ENCODE peak calls at places on chromosomes 12 and 14, in four cellular contexts. C is A549; Q is GM23248; D is CD8-positive, alpha-beta T cell. S is an unnamed sample. For H3K4me1, the result is how much of the 10 kb centered on the place peaks cover.

GRCh38 chr12:66371982-66372381 is 69.7 kb downstream of the HELB start:
- DNase-seq in D (no peak), C (no peak), Q (no peak), S (no peak)

GRCh38 chr14:51978566-51979398 is 10.6 kb upstream of the RTRAF start:
- DNase-seq in D (peak), Q (peak), C (peak), S (peak)

GRCh38 chr12:79373896-79374499 is 316.8 kb downstream of the PAWR start:
- DNase-seq in C (peak), Q (peak), D (no peak), S (peak)

GRCh38 chr12:115598827-115599226 is 678.7 kb downstream of the MED13L start:
- DNase-seq in C (no peak), D (no peak), Q (peak), S (no peak)

GRCh38 chr14:46352876-46353275 is 298.7 kb downstream of the RPL10L start:
- DNase-seq in Q (no peak), C (no peak), D (no peak), S (no peak)

GRCh38 chr14:50601405-50601804 is 41.5 kb downstream of the ATL1 start:
- DNase-seq in Q (peak), C (no peak), D (no peak), S (no peak)

GRCh38 chr12:109580684-109581333 is 7.2 kb downstream of the MVK start:
- DNase-seq in Q (no peak), D (no peak), C (no peak), S (no peak)

GRCh38 chr12:72313757-72314270 is 41.6 kb downstream of the TRHDE start:
- DNase-seq in D (no peak), C (no peak), Q (no peak), S (no peak)

GRCh38 chr12:5481645-5482044 is 49.7 kb downstream of the NTF3 start:
- DNase-seq in D (no peak), Q (no peak), C (no peak), S (no peak)

GRCh38 chr12:42299392-42300308 is 26.2 kb downstream of the ZCRB1 start:
- DNase-seq in C (no peak), Q (peak), D (no peak), S (peak)

GRCh38 chr12:52925717-52926595 is 21.1 kb upstream of the KRT8 start:
- DNase-seq in C (no peak), D (no peak), Q (peak), S (no peak)

GRCh38 chr12:77113971-77114370 is 48.6 kb upstream of the E2F7 start:
- DNase-seq in C (no peak), Q (peak), D (no peak), S (no peak)

GRCh38 chr12:2732290-2732689 is 62.5 kb upstream of the FKBP4 start:
- DNase-seq in Q (no peak), D (no peak), C (no peak), S (no peak)
- H3K4me1 ChIP-seq in Q (under half), D (under half), C (under half), S (under half)

GRCh38 chr12:132342322-132342721 is 12.9 kb upstream of the GALNT9 start:
- DNase-seq in C (peak), Q (peak), D (no peak), S (no peak)

GRCh38 chr12:132339856-132340255 is 10.5 kb upstream of the GALNT9 start:
- DNase-seq in D (no peak), Q (no peak), C (no peak), S (no peak)

GRCh38 chr12:132341318-132342050 is 12.1 kb upstream of the GALNT9 start:
- DNase-seq in C (no peak), Q (no peak), D (no peak), S (no peak)

GRCh38 chr12:132338781-132339180 is 9.4 kb upstream of the GALNT9 start:
- DNase-seq in Q (no peak), D (no peak), C (no peak), S (no peak)

DNA sequence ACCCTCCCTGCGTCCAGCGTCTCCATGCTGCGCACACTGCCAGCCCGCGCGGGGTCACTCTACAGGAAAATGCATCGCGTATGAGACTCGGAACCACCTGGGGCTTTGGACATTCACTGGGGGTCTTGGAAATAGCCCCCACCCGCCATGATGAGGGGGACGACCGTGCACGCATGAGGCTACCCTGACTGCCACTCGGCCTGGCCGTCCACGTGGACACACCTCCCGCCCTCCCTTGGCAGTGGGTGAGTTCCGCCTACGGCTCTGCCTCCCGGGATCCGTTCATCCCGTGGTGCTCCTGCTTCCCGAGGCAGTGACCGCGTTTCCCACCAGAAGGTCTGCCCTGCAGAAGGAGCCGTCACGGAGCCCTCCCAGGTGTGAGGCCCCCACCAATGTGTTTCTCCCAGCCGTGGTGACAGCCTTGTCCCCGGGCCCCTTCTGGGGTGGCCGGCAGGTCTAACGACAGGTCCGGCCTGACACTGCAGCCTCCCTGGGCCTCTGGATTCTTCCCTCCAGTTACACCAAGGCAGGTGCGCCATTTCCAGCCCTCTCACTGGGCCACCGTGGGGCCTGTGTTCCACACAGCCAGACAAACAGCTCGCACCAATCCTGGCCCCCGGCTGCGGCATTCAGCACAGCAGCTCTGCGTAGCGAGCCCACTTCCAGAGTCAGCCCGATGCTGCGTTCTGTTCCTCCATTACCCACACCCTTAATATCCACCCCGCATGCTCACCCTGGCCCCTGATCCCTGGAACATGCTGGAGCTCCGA is 11.1 kb upstream of the GALNT9 start:
- DNase-seq in D (no peak), C (no peak), Q (no peak), S (no peak)
- H3K4me1 ChIP-seq in D (under half), C (under half), Q (under half), S (under half)

DNA sequence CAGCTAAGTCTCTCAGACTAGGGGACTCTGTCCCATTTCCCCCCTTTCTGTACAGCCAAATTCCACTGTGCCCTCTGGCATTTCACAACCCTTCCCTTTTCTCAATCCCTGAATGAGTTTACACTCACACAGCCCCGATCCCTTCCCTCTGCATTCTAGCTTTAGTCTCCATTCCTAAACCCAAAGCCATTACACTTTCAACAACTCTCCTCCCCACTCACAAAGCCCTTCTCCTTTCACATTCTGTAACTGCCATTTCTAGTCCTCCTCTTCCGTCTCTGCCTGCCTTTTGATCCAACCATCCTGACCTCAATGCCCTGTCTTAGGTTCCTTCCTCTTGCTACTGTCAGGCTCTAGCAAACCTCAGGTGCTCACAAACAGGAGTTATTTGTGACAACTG is 3.6 kb downstream of the ZFHX2 start:
- DNase-seq in D (no peak), C (no peak), Q (no peak), S (no peak)
- H3K4me1 ChIP-seq in D (under half), C (under half), Q (under half), S (under half)

DNA sequence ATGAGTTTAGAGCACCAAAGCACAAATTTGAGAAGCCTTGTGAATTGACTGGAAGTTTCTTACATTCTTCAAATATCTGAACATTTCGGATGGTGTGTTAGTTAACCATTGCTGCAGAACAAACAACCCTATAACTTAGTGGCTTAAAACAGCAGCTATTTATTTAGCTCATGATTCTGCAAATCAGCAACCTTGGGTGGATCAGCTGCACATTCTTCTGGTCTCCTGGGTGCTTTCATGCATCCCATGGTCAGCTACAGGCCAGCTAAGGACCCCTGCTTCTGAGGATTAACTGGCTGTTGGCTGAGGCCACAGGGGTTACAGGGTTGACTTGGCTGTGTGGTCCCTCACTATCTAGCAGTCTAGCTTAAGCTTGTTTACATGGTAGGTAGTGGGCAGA is 114.0 kb upstream of the HIF1A start:
- DNase-seq in C (no peak), D (no peak), Q (no peak), S (no peak)
- H3K4me1 ChIP-seq in C (half or more), D (under half), Q (half or more), S (under half)

GRCh38 chr12:124510301-124510970 is 57.0 kb downstream of the NCOR2 start:
- DNase-seq in C (no peak), Q (no peak), D (no peak), S (no peak)
- H3K4me1 ChIP-seq in C (under half), Q (under half), D (under half), S (under half)

DNA sequence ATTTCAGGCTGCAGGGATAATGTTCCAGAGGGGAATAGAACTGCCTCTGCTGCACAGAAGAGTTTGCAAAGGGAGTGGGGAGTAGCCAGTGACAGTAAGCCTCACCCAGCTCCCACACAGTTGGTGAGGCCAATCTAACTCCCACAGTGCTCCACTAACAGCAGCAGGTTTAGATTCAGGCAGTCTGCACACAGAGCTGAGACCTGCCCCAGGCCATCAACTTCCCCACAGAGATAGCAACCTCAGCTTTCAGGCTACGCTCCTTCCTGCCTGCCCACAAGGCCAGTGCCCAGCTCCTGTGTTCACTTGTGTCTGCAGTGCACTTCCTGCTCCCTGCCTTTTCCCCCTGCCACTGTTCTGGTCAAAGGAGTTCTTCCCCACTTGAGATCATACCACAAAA is 107.5 kb downstream of the TBC1D30 start:
- DNase-seq in C (no peak), Q (no peak), D (no peak), S (no peak)
- H3K4me1 ChIP-seq in C (under half), Q (under half), D (under half), S (under half)

GRCh38 chr14:103727313-103728000 is 11.8 kb downstream of the ZFYVE21 start:
- DNase-seq in Q (no peak), C (no peak), D (no peak), S (no peak)
- H3K4me1 ChIP-seq in Q (under half), C (under half), D (under half), S (under half)